ENCODE peak calls at places on chromosomes 6 and 20, in five cellular contexts. D, I, R, L and C are unnamed samples.
A peak's percentile ranks its signal among the peaks of the same experiment; 100 is the strongest.

GRCh38 chr6:157669747-157670216 is 153.3 kb upstream of the SNX9 start:
- DNase-seq in D (peak; percentile 61), R (no peak), I (no peak), L (peak; percentile 89), C (peak; percentile 76)

GRCh38 chr20:48143435-48144081 is 358.3 kb upstream of the SULF2 start:
- DNase-seq in R (no peak), I (no peak), L (no peak), D (no peak), C (no peak)

GRCh38 chr6:107698146-107698545 is 126.0 kb downstream of the SCML4 start:
- DNase-seq in D (no peak), L (no peak), I (no peak), R (no peak), C (no peak)

GRCh38 chr6:159577564-159577963 is 115.5 kb downstream of the SOD2 start:
- DNase-seq in L (no peak), D (no peak), I (no peak), R (no peak), C (no peak)

GRCh38 chr6:170150590-170150945 is 140.3 kb downstream of the DLL1 start:
- DNase-seq in R (no peak), L (no peak), I (no peak), D (no peak), C (no peak)

GRCh38 chr6:39520943-39521342 is 198.4 kb upstream of the KCNK16 start:
- DNase-seq in R (no peak), I (no peak), D (no peak), L (no peak), C (no peak)

GRCh38 chr6:10626154-10626741 is 68.2 kb downstream of the C6orf52 start:
- DNase-seq in D (no peak), R (no peak), I (no peak), L (no peak), C (no peak)

GRCh38 chr6:110446405-110446804 is 30.0 kb downstream of the SLC22A16 start:
- DNase-seq in I (no peak), D (no peak), R (no peak), L (no peak), C (no peak)

GRCh38 chr20:6884114-6884513 is 116.6 kb downstream of the BMP2 start:
- DNase-seq in R (no peak), D (no peak), I (no peak), L (no peak), C (no peak)

GRCh38 chr6:159008656-159009288 is 8.8 kb upstream of the RSPH3 start:
- DNase-seq in R (no peak), L (no peak), D (no peak), I (no peak), C (no peak)

GRCh38 chr6:43444036-43444435 is 11.3 kb downstream of the DLK2 start:
- DNase-seq in D (no peak), L (no peak), R (no peak), I (no peak), C (no peak)

GRCh38 chr6:111777357-111777756 is 95.9 kb downstream of the FYN start:
- DNase-seq in I (no peak), L (no peak), R (no peak), D (no peak), C (no peak)

GRCh38 chr6:2426561-2427340 is 181.3 kb upstream of the GMDS start:
- DNase-seq in R (no peak), I (no peak), L (no peak), D (no peak), C (no peak)

GRCh38 chr6:12353731-12354130 is 63.6 kb downstream of the EDN1 start:
- DNase-seq in I (no peak), L (no peak), D (no peak), R (no peak), C (no peak)

GRCh38 chr6:56764081-56764566 is 121.4 kb upstream of the DST start:
- DNase-seq in L (no peak), I (no peak), R (peak; percentile 21), D (peak; percentile 83), C (no peak)

GRCh38 chr6:37818536-37819176 is 871 bp upstream of the ZFAND3 start:
- DNase-seq in R (peak; percentile 87), L (peak; percentile 98), D (peak; percentile 97), I (peak; percentile 92), C (peak; percentile 94)

GRCh38 chr20:33606114-33606771 is 55.9 kb upstream of the C20orf144 start:
- DNase-seq in I (no peak), R (no peak), L (no peak), D (no peak), C (no peak)

GRCh38 chr6:3122823-3123182 is 4.3 kb downstream of the BPHL start:
- DNase-seq in D (no peak), I (no peak), L (no peak), R (no peak), C (no peak)

GRCh38 chr6:125307964-125308615 is 6.3 kb upstream of the HDDC2 start:
- DNase-seq in D (no peak), I (no peak), R (no peak), L (no peak), C (no peak)